ENCODE peak calls at places on chromosomes 6 and 20, in seven cellular contexts. D is CD8-positive, alpha-beta memory T cell; I is WERI-Rb-1; K is GM23338; B is keratinocyte; X is heart left ventricle; E is heart right ventricle. N is an unnamed sample.

GRCh38 chr20:33789109-33789857 is 21.9 kb upstream of the CHMP4B start:
- DNase-seq in D (no peak), E (no peak), X (no peak), I (no peak), B (peak), K (no peak), N (peak)

GRCh38 chr6:11770546-11771466 is 7.8 kb downstream of the ADTRP start:
- DNase-seq in K (peak), E (peak), I (peak), D (no peak), B (peak), X (peak), N (peak)

GRCh38 chr6:97074785-97075184 is 150.3 kb downstream of the KLHL32 start:
- DNase-seq in D (no peak), B (no peak), K (no peak), I (no peak), E (no peak), X (no peak), N (no peak)

GRCh38 chr6:108921547-108922331 is 73.5 kb downstream of the ARMC2 start:
- DNase-seq in E (no peak), K (no peak), D (no peak), B (no peak), X (no peak), I (no peak), N (no peak)

GRCh38 chr6:170024940-170025339 is 265.9 kb downstream of the DLL1 start:
- DNase-seq in I (no peak), E (no peak), K (no peak), X (no peak), D (no peak), B (no peak), N (no peak)

GRCh38 chr6:158040804-158041347 is 59.2 kb downstream of the SYNJ2 start:
- DNase-seq in E (no peak), B (no peak), K (no peak), I (no peak), D (no peak), X (no peak), N (no peak)

GRCh38 chr20:17752452-17752851 is 52.7 kb downstream of the BANF2 start:
- DNase-seq in E (no peak), K (peak), X (no peak), D (no peak), I (no peak), B (no peak), N (no peak)

GRCh38 chr6:47358440-47359225 is 48.9 kb upstream of the TNFRSF21 start:
- DNase-seq in I (no peak), X (no peak), K (peak), E (no peak), B (no peak), D (no peak), N (no peak)

GRCh38 chr20:2109425-2110210 is 8.0 kb downstream of the STK35 start:
- DNase-seq in X (no peak), D (no peak), B (no peak), I (no peak), K (no peak), E (peak), N (no peak)

GRCh38 chr6:90689172-90689571 is 102.3 kb upstream of the MAP3K7 start:
- DNase-seq in I (no peak), E (no peak), K (no peak), X (no peak), D (no peak), B (no peak), N (no peak)
- H3K27ac ChIP-seq in I (no peak), E (no peak), K (no peak), X (no peak), D (no peak), B (no peak), N (no peak)

DNA sequence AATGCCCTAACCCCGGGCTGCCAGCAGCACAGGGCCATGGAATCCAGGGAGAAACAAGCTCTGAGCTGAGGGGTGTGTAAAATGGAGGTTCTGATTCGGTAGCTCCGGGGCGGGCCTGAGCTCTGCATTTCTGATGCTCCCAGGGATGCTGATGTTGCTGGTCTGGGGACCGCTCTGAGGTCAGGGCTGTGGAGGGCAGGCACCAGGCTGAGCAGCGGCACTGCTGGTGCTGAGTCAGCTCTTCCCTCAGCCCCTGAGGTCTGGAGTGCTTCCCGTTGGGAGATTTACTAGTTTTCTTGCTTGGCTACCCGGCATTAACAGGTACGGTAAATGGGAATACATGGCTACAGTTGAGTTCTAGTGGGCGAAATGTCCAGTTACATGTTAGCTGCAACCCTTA is 18.6 kb upstream of the CST3 start:
- DNase-seq in X (peak), E (no peak), K (no peak), I (no peak), D (no peak), B (no peak), N (no peak)
- H3K27ac ChIP-seq in X (peak), E (peak), K (no peak), I (no peak), D (no peak), B (no peak), N (no peak)

DNA sequence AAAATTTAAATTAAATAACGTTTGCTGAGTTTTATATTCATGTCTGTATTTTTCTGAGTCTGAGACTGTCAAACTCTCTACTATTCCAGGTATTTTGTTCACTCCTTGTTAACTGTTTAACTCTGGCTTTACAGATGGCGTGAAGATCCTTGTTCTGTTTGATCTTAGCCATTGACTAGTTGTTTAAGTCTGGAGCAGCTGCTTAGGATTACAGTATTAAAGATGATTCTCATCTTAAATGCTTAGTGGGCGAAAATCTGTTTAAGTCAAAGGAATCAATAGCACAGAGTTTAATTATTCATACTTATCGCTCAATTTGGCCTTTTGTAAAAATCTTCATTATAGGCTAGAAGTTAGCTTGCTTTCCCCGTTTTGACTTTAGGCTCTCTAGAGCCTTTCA is 2.4 kb downstream of the PHACTR2 start:
- DNase-seq in D (no peak), X (no peak), K (no peak), E (no peak), B (no peak), I (no peak), N (no peak)
- H3K27ac ChIP-seq in D (no peak), X (peak), K (no peak), E (peak), B (no peak), I (no peak), N (no peak)

DNA sequence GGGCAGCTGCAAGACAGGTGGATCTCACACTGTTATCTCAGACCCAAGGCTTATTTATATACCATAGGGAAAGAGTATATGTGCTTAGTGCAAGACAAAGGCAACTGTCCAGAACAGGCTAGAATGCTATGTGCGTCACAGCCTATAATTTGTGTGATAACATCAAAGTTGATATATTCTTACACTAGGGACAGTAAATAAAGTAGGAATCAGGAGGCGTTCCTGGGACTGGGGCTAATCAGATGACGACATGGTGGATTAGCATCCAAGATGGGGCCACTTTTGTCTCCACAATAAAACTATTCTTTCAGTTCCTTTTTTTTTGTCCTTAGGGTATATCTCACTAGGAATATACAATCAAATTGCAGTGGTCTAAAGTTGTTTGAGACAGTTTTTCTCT is 54.9 kb upstream of the IER3 start:
- DNase-seq in X (no peak), I (no peak), B (no peak), K (no peak), E (no peak), D (no peak), N (no peak)
- H3K27ac ChIP-seq in X (no peak), I (no peak), B (no peak), K (no peak), E (peak), D (no peak), N (no peak)

N was measured in epithelial cell of prostate.